ENCODE peak calls at places on chromosomes 4 and X, in five cellular contexts. R is dorsolateral prefrontal cortex, V is upper lobe of right lung, T is ovary, X is pancreas. M is an unnamed sample.

GRCh38 chrX:111511477-111511876 is at the start of gene SERTM2:
- DNase-seq in T (no peak), V (no peak), X (no peak), R (no peak), M (no peak)

GRCh38 chrX:110211340-110211739 is 106.5 kb downstream of the AMMECR1 start:
- DNase-seq in X (no peak), R (no peak), V (no peak), T (no peak), M (no peak)

GRCh38 chr4:152805818-152806217 is 26.1 kb downstream of the ARFIP1 start:
- DNase-seq in T (no peak), V (no peak), R (no peak), X (no peak), M (no peak)

GRCh38 chr4:81622028-81622427 is 150.3 kb upstream of the RASGEF1B start:
- DNase-seq in V (no peak), T (no peak), R (no peak), X (no peak), M (no peak)

GRCh38 chr4:111464251-111465045 is 680.8 kb upstream of the FAM241A start:
- DNase-seq in T (no peak), X (no peak), V (no peak), R (no peak), M (no peak)

GRCh38 chr4:186727977-186728519 is 4.4 kb upstream of the FAT1 start:
- DNase-seq in T (no peak), V (no peak), R (no peak), X (no peak), M (no peak)

GRCh38 chr4:52660643-52661042 is 1.5 kb upstream of the USP46 start:
- DNase-seq in R (no peak), X (no peak), V (no peak), T (no peak), M (no peak)

GRCh38 chr4:99855677-99856076 is 38.5 kb downstream of the LAMTOR3 start:
- DNase-seq in R (no peak), V (no peak), T (no peak), X (no peak), M (no peak)

GRCh38 chr4:4320528-4320927 is 30.5 kb downstream of the ZBTB49 start:
- DNase-seq in V (peak), T (no peak), R (no peak), X (no peak), M (no peak)

GRCh38 chrX:73851014-73852009 is 288.3 kb downstream of the CHIC1 start:
- DNase-seq in V (no peak), R (peak), T (peak), X (peak), M (no peak)

GRCh38 chr4:120096508-120097297 is 30.1 kb upstream of the MAD2L1 start:
- DNase-seq in T (no peak), R (no peak), V (no peak), X (no peak), M (no peak)

GRCh38 chr4:7166981-7167700 is 25.2 kb upstream of the SORCS2 start:
- DNase-seq in R (no peak), X (peak), T (peak), V (peak), M (no peak)

GRCh38 chr4:188665466-188665865 is 526.2 kb downstream of the TRIML1 start:
- DNase-seq in X (no peak), V (no peak), R (no peak), T (no peak), M (no peak)

GRCh38 chrX:8607326-8607725 is 124.6 kb downstream of the ANOS1 start:
- DNase-seq in X (no peak), R (no peak), V (no peak), T (no peak), M (no peak)

GRCh38 chr4:25977397-25978170 is 63.6 kb downstream of the SMIM20 start:
- DNase-seq in T (no peak), V (no peak), X (no peak), R (no peak), M (no peak)

GRCh38 chr4:5033266-5033945 is 14.1 kb upstream of the CYTL1 start:
- DNase-seq in V (no peak), T (no peak), X (no peak), R (no peak), M (no peak)

GRCh38 chrX:153769158-153769864 is 5.3 kb downstream of the PLXNB3 start:
- DNase-seq in X (peak), R (no peak), T (no peak), V (no peak), M (no peak)

GRCh38 chrX:155864655-155865054 is 16.5 kb upstream of the VAMP7 start:
- DNase-seq in X (no peak), V (no peak), R (no peak), T (no peak), M (no peak)

GRCh38 chrX:115642895-115643530 is 82.0 kb downstream of the PLS3 start:
- DNase-seq in R (no peak), T (no peak), V (no peak), X (no peak), M (peak)

DNA sequence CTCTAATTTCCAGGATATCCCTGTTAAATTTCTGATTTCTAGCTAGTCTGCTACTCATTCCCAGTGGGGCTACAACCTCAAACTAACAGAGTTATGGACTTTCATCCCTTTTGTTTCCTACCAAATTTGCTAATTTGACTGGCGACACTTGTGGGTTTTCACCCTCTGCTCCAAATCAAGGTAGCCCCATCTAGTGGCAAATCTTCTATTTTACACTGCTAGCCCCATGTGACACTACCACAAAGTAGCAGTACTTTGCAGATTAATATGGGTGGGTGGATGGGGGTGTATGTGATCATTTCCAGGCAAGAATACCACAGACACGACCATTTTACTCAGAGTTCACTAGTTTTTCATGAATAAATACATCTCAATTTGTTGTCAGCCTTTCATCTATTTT is 150.3 kb downstream of the MSL3 start:
- DNase-seq in V (no peak), T (no peak), X (no peak), R (no peak), M (no peak)
- TF ChIP-seq CTCF in V (peak), T (no peak), X (no peak), R (no peak), M (peak)

GRCh38 chrX:11113731-11114130 is 2.6 kb downstream of the HCCS start:
- DNase-seq in T (no peak), X (no peak), R (no peak), V (no peak), M (no peak)

GRCh38 chrX:11111947-11112346 is 815 bp downstream of the HCCS start:
- DNase-seq in R (no peak), X (no peak), V (no peak), T (no peak), M (no peak)

GRCh38 chrX:11108253-11108941 is 2.7 kb upstream of the HCCS start:
- DNase-seq in R (no peak), X (no peak), T (no peak), V (no peak), M (no peak)

GRCh38 chrX:11109968-11110367 is 1.2 kb upstream of the HCCS start:
- DNase-seq in V (no peak), T (no peak), X (no peak), R (no peak), M (no peak)

DNA sequence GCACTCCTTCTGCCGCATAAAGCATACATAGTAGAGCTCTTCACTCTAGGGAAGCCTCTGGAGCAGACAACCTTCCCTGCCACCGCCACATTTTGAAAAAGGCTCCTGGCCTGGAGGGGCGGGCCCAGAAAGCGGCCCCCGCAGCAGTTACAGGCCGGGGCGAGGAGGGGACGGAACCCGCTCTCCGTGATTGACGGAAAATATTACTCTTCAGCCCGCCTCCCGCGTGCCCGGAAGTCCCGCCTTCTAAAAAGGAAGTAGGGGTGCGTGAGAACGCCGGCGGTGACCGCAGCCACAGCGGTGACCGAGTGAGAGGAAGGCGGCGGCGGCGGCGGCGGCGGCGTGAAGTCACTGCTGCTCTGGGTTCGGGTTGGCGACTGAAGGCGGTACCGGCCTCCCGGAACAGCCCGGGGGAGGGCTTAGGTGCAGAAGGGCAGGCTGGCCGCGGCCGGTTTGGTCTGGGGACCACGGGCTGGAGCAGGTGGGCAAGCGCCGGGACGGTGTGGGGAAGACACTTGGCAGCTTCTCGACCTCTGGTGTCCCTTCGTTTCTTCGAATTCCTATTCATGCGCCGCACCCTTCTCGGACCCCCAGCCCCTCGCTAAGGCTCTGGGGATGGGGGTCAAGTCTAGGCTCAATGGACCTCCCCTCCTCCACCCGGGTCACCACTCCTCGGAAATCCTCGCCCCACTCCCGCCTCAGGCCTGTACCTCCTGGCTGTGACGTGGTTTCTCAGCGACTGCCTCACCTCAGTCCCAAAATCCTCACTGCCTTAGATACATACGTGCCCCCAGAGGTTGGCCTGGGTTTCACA is at the start of gene HCCS:
- DNase-seq in R (peak), X (peak), T (peak), V (peak), M (peak)
- TF ChIP-seq CTCF in R (no peak), X (no peak), T (no peak), V (no peak), M (no peak)

GRCh38 chr4:12679217-12679616 is 804.9 kb downstream of the RAB28 start:
- DNase-seq in X (no peak), R (no peak), V (no peak), T (no peak), M (no peak)
- TF ChIP-seq CTCF in X (no peak), R (no peak), V (no peak), T (no peak), M (peak)

GRCh38 chrX:131675596-131676194 is 131.8 kb downstream of the OR13H1 start:
- DNase-seq in V (no peak), X (no peak), T (no peak), R (no peak), M (no peak)
- TF ChIP-seq CTCF in V (no peak), X (peak), T (no peak), R (no peak), M (peak)

GRCh38 chr4:115850799-115851509 is 737.5 kb upstream of the NDST4 start:
- DNase-seq in X (no peak), T (no peak), V (no peak), R (no peak), M (no peak)
- TF ChIP-seq CTCF in X (no peak), T (no peak), V (no peak), R (no peak), M (no peak)